ENCODE peak calls at places on chromosomes 7 and 10, in eight cellular contexts. W, V, M, T, D, A, Y and F are unnamed samples. For H3K4me1 and H3K27me3, the result is how much of the 10 kb centered on the place peaks cover.

GRCh38 chr10:118970770-118971169 is 58.7 kb upstream of the NANOS1 start:
- DNase-seq in A (no peak), W (peak), Y (no peak), T (no peak), V (no peak), D (no peak), M (no peak), F (no peak)

GRCh38 chr10:77583527-77583926 is 54.1 kb downstream of the KCNMA1 start:
- DNase-seq in Y (no peak), A (no peak), T (no peak), M (no peak), D (no peak), W (no peak), V (no peak), F (no peak)

GRCh38 chr10:68342909-68343516 is 10.3 kb upstream of the PBLD start:
- DNase-seq in D (no peak), Y (no peak), V (no peak), T (no peak), A (no peak), W (no peak), M (no peak), F (no peak)

GRCh38 chr7:34058791-34059550 is 153.6 kb downstream of the BMPER start:
- DNase-seq in Y (no peak), V (no peak), D (no peak), T (no peak), M (no peak), A (no peak), W (no peak), F (no peak)

GRCh38 chr7:106063039-106063438 is 49.1 kb downstream of the SYPL1 start:
- DNase-seq in M (no peak), T (no peak), D (peak), W (no peak), Y (no peak), V (no peak), A (no peak), F (no peak)

GRCh38 chr10:6154566-6154965 is 48.2 kb upstream of the PFKFB3 start:
- DNase-seq in M (no peak), Y (no peak), D (no peak), T (no peak), W (no peak), A (no peak), V (no peak), F (no peak)

GRCh38 chr7:376306-376969 is 86.5 kb downstream of the FOXL3 start:
- DNase-seq in V (no peak), W (peak), T (peak), D (no peak), M (peak), A (peak), Y (no peak), F (no peak)

GRCh38 chr7:66257481-66257880 is 52.3 kb downstream of the TPST1 start:
- DNase-seq in Y (no peak), M (no peak), T (no peak), D (no peak), V (no peak), A (no peak), W (no peak), F (no peak)

GRCh38 chr10:119428789-119429188 is 113.7 kb downstream of the RGS10 start:
- DNase-seq in T (no peak), A (peak), W (peak), D (no peak), M (no peak), Y (peak), V (no peak), F (peak)

GRCh38 chr7:18570890-18571478 is 75.4 kb downstream of the HDAC9 start:
- DNase-seq in D (no peak), Y (peak), V (no peak), W (no peak), T (peak), M (no peak), A (no peak), F (peak)

GRCh38 chr10:23157691-23158369 is 34.3 kb upstream of the PTF1A start:
- DNase-seq in A (no peak), Y (peak), T (peak), V (no peak), W (no peak), D (no peak), M (no peak), F (peak)

GRCh38 chr10:132169766-132170560 is 16.8 kb upstream of the DPYSL4 start:
- DNase-seq in Y (no peak), A (peak), D (no peak), V (no peak), T (no peak), M (no peak), W (no peak), F (no peak)

GRCh38 chr7:159032753-159033472 is 111.8 kb downstream of the VIPR2 start:
- DNase-seq in V (no peak), Y (no peak), A (no peak), D (peak), W (no peak), T (no peak), M (peak), F (peak)

GRCh38 chr10:132299381-132300336 is 8.1 kb downstream of the STK32C start:
- DNase-seq in A (peak), V (no peak), Y (no peak), T (no peak), D (no peak), W (no peak), M (peak), F (no peak)

GRCh38 chr7:73817121-73817520 is 13.7 kb upstream of the CLDN4 start:
- DNase-seq in V (no peak), Y (no peak), T (no peak), M (no peak), A (no peak), D (no peak), W (no peak), F (no peak)

GRCh38 chr10:28769147-28769604 is 91.9 kb downstream of the BAMBI start:
- DNase-seq in A (no peak), D (no peak), T (no peak), M (no peak), V (no peak), W (no peak), Y (no peak), F (no peak)

GRCh38 chr7:94344826-94345225 is 49.9 kb upstream of the COL1A2 start:
- DNase-seq in W (no peak), A (no peak), Y (peak), D (no peak), V (no peak), M (no peak), T (no peak), F (peak)

GRCh38 chr7:68963547-68963946 is 634.7 kb upstream of the AUTS2 start:
- DNase-seq in Y (peak), W (no peak), A (no peak), M (no peak), V (no peak), T (peak), D (no peak), F (no peak)

GRCh38 chr7:142760071-142760642 is 10.6 kb upstream of the PRSS2 start:
- DNase-seq in A (no peak), Y (peak), W (no peak), D (no peak), M (no peak), V (no peak), T (peak), F (no peak)

GRCh38 chr10:86900955-86901354 is 56.5 kb downstream of the MMRN2 start:
- DNase-seq in T (peak), V (no peak), M (no peak), D (peak), Y (peak), A (peak), W (peak), F (no peak)

GRCh38 chr7:24769014-24769830 is 12.0 kb upstream of the GSDME start:
- DNase-seq in V (no peak), T (no peak), A (no peak), D (peak), M (no peak), Y (no peak), W (no peak), F (no peak)

GRCh38 chr7:73828107-73828803 is 2.5 kb upstream of the CLDN4 start:
- DNase-seq in A (peak), M (no peak), D (no peak), V (no peak), W (no peak), Y (peak), T (peak), F (no peak)

GRCh38 chr7:28419717-28420116 is 7.4 kb downstream of the CREB5 start:
- DNase-seq in M (no peak), W (no peak), A (no peak), D (no peak), T (no peak), Y (peak), V (no peak), F (no peak)

GRCh38 chr7:155700847-155701246 is 56.4 kb downstream of the RBM33 start:
- DNase-seq in V (no peak), W (no peak), Y (no peak), A (no peak), D (no peak), T (no peak), M (no peak), F (no peak)

GRCh38 chr7:131293018-131293417 is 34.7 kb upstream of the MKLN1 start:
- DNase-seq in Y (peak), M (no peak), D (peak), V (no peak), T (no peak), A (no peak), W (peak), F (no peak)

GRCh38 chr10:11212686-11213085 is 195.0 kb downstream of the CELF2 start:
- DNase-seq in M (no peak), Y (no peak), D (no peak), A (no peak), W (no peak), V (no peak), T (no peak), F (no peak)

GRCh38 chr10:101672536-101672935 is 22.4 kb downstream of the FBXW4 start:
- DNase-seq in V (no peak), Y (no peak), A (peak), M (no peak), T (no peak), D (no peak), W (peak), F (no peak)

GRCh38 chr10:34229917-34230316 is 585.2 kb downstream of the PARD3 start:
- DNase-seq in A (no peak), M (no peak), T (no peak), V (no peak), W (no peak), D (no peak), Y (no peak), F (no peak)

GRCh38 chr10:63629363-63630084 is 108.3 kb downstream of the REEP3 start:
- DNase-seq in A (peak), T (peak), D (peak), V (peak), Y (peak), M (peak), W (peak), F (peak)

GRCh38 chr7:92260248-92260781 is 14.5 kb downstream of the ANKIB1 start:
- DNase-seq in W (no peak), M (no peak), D (no peak), V (no peak), T (no peak), A (no peak), Y (peak), F (peak)

GRCh38 chr7:115038158-115038557 is 116.3 kb downstream of the MDFIC start:
- DNase-seq in T (no peak), Y (no peak), M (no peak), W (no peak), V (no peak), A (no peak), D (no peak), F (no peak)

GRCh38 chr10:60299961-60300883 is 89.5 kb downstream of the ANK3 start:
- DNase-seq in V (no peak), W (no peak), Y (peak), D (peak), T (peak), A (no peak), M (no peak), F (peak)

GRCh38 chr10:133166504-133166827 is 6.4 kb downstream of the KNDC1 start:
- DNase-seq in D (no peak), M (peak), A (no peak), Y (no peak), T (no peak), V (no peak), W (no peak), F (no peak)

GRCh38 chr7:7565018-7565680 is 1.5 kb upstream of the MIOS start:
- DNase-seq in A (no peak), W (no peak), D (no peak), T (no peak), Y (no peak), V (no peak), M (no peak), F (no peak)

GRCh38 chr7:157875230-157876179 is 538.7 kb downstream of the DNAJB6 start:
- DNase-seq in Y (no peak), V (no peak), M (no peak), W (peak), T (peak), D (no peak), A (peak), F (no peak)

GRCh38 chr7:54967384-54967783 is 51.4 kb upstream of the EGFR start:
- DNase-seq in A (no peak), Y (peak), V (no peak), T (peak), D (no peak), M (no peak), W (no peak), F (peak)

GRCh38 chr7:79531116-79531515 is 77.6 kb upstream of the MAGI2 start:
- DNase-seq in M (no peak), D (no peak), A (no peak), Y (no peak), T (no peak), W (no peak), V (no peak), F (no peak)

GRCh38 chr7:92833766-92834605 is 2.4 kb downstream of the CDK6 start:
- DNase-seq in W (peak), Y (peak), M (peak), A (peak), D (peak), V (peak), T (peak), F (peak)

DNA sequence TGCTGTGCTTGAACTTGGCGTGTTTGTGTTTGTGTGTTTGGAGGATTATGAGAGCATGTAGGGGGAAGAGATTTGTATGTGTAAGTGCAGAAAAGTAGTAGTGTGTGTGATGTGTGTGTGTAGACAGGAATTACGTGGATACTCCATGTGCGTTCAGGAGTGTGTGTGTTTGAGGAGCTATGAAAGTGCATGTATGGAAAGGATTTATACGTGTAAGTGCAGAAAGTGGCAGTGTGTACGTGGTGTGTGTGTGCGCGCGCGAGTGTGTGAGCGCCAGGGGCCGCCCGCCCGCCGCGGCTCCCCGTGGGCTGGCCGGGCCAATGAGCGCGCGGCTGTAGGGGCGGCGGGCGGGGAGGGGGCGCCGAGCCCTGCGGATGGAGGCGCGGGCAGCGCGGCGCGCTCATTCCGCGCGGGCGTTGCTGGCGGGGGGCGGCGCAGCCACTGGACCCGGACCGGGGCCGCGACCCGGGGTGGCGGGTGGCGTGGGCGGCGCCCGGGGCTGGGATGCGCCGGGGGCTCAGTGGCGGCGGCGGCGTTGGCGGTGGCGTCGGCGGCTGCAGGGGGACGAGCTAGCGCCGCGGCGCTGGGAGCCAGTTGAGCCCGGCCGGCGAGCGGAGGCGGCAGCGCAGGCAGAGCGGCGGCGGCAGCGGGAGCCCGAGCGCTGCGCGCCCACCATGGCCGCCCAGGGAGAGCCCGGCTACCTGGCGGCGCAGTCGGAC is at the start of gene BICC1:
- DNase-seq in A (peak), W (peak), T (peak), M (no peak), V (no peak), Y (peak), D (peak), F (no peak)
- H3K27ac ChIP-seq in A (peak), W (peak), T (peak), M (peak), V (no peak), Y (peak), D (peak), F (peak)

DNA sequence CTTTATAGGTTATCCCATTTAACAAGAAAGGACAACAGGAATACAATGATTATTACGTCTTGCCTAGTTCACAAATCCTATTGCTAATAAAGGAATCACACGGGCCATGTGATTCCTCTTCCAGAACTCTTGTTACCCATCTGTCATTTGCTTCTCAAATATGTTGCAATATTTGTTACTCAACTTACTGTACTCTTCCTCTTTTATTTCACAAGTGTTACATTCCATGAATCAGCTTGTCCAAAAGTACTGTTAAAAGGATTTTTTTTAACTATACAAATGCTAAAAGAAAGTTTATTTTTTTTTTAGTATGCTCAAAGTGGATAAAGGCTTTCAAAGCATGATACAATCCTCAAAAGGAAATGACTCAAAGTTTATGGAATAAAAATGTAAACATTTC is 3.9 kb upstream of the CD36 start:
- DNase-seq in W (no peak), Y (peak), V (no peak), D (no peak), M (no peak), T (no peak), A (no peak), F (no peak)
- H3K4me1 ChIP-seq in W (half or more), Y (under half), V (under half), D (under half), M (under half), T (under half), A (under half), F (under half)

GRCh38 chr10:93027508-93027907 is 33.1 kb upstream of the CYP26C1 start:
- DNase-seq in Y (no peak), T (no peak), V (no peak), M (no peak), D (no peak), A (no peak), W (no peak), F (no peak)
- H3K27me3 ChIP-seq in Y (under half), T (under half), V (under half), M (under half), D (under half), A (under half), W (under half), F (under half)

GRCh38 chr10:78726171-78726570 is 342.6 kb upstream of the ZMIZ1 start:
- DNase-seq in M (no peak), W (no peak), A (no peak), V (no peak), T (no peak), D (no peak), Y (no peak), F (no peak)
- H3K27ac ChIP-seq in M (no peak), W (no peak), A (no peak), V (no peak), T (no peak), D (no peak), Y (no peak), F (no peak)

GRCh38 chr10:123157210-123157609 is 3.0 kb downstream of the BUB3 start:
- DNase-seq in D (no peak), W (no peak), V (no peak), A (no peak), M (no peak), T (peak), Y (peak), F (no peak)

GRCh38 chr10:123153486-123154091 is 613 bp upstream of the BUB3 start:
- DNase-seq in D (no peak), T (no peak), V (no peak), Y (no peak), M (no peak), W (no peak), A (no peak), F (no peak)

GRCh38 chr10:123154943-123155505 is 822 bp downstream of the BUB3 start:
- DNase-seq in W (no peak), M (no peak), A (no peak), V (no peak), D (no peak), Y (peak), T (peak), F (peak)

GRCh38 chr10:123154092-123154942 is at the start of gene BUB3:
- DNase-seq in Y (peak), A (peak), T (peak), D (peak), V (peak), M (peak), W (peak), F (peak)

GRCh38 chr10:123156091-123156490 is 1.9 kb downstream of the BUB3 start:
- DNase-seq in M (no peak), W (no peak), Y (peak), D (no peak), T (no peak), A (no peak), V (no peak), F (no peak)
- H3K4me1 ChIP-seq in M (under half), W (under half), Y (under half), D (under half), T (under half), A (under half), V (half or more), F (under half)

GRCh38 chr10:121610798-121611325 is 12.6 kb upstream of the FGFR2 start:
- DNase-seq in Y (peak), W (no peak), V (no peak), A (no peak), M (no peak), T (no peak), D (no peak), F (no peak)
- H3K27me3 ChIP-seq in Y (under half), W (under half), V (under half), A (under half), M (under half), T (under half), D (under half), F (under half)